ENCODE peak calls at places on chromosomes 2 and 18, in nine cellular contexts. One of them, this sample, is unnamed.
A peak's percentile ranks its signal among the peaks of the same experiment; 100 is the strongest.

GRCh38 chr2:61750624-61751023 is 103.2 kb downstream of the FAM161A start:
- DNase-seq in AG04449: peak; percentile 36
- DNase-seq in NCI-H2171 treated with DMSO at 0.1 percent for 48 hours: no peak
- DNase-seq in putamen: no peak
- DNase-seq in psoas muscle: no peak
- DNase-seq in SJSA1: no peak
- DNase-seq in NCI-H1092 treated with DMSO at 0.1 percent for 48 hours: no peak
- DNase-seq in nucleus accumbens: no peak
- DNase-seq in T-helper 1 cell: no peak
- DNase-seq in this sample: no peak

GRCh38 chr2:54601339-54601738 is 122.1 kb upstream of the EML6 start:
- DNase-seq in NCI-H1092 treated with DMSO at 0.1 percent for 48 hours: no peak
- DNase-seq in nucleus accumbens: no peak
- DNase-seq in putamen: no peak
- DNase-seq in NCI-H2171 treated with DMSO at 0.1 percent for 48 hours: no peak
- DNase-seq in psoas muscle: no peak
- DNase-seq in SJSA1: no peak
- DNase-seq in AG04449: no peak
- DNase-seq in T-helper 1 cell: no peak
- DNase-seq in this sample: no peak

GRCh38 chr18:23689031-23689615 is at the start of gene LAMA3:
- DNase-seq in nucleus accumbens: no peak
- DNase-seq in AG04449: no peak
- DNase-seq in T-helper 1 cell: peak; percentile 12
- DNase-seq in NCI-H2171 treated with DMSO at 0.1 percent for 48 hours: peak; percentile 65
- DNase-seq in putamen: no peak
- DNase-seq in SJSA1: peak; percentile 22
- DNase-seq in NCI-H1092 treated with DMSO at 0.1 percent for 48 hours: peak; percentile 47
- DNase-seq in psoas muscle: peak; percentile 56
- DNase-seq in this sample: peak; percentile 72

GRCh38 chr2:216553093-216553478 is 54.4 kb downstream of the RPL37A start:
- DNase-seq in psoas muscle: no peak
- DNase-seq in NCI-H2171 treated with DMSO at 0.1 percent for 48 hours: no peak
- DNase-seq in nucleus accumbens: no peak
- DNase-seq in putamen: no peak
- DNase-seq in SJSA1: no peak
- DNase-seq in AG04449: no peak
- DNase-seq in NCI-H1092 treated with DMSO at 0.1 percent for 48 hours: no peak
- DNase-seq in T-helper 1 cell: no peak
- DNase-seq in this sample: no peak

GRCh38 chr2:238265605-238266004 is 22.8 kb downstream of the PER2 start:
- DNase-seq in SJSA1: no peak
- DNase-seq in NCI-H2171 treated with DMSO at 0.1 percent for 48 hours: no peak
- DNase-seq in nucleus accumbens: no peak
- DNase-seq in putamen: no peak
- DNase-seq in AG04449: no peak
- DNase-seq in NCI-H1092 treated with DMSO at 0.1 percent for 48 hours: no peak
- DNase-seq in psoas muscle: no peak
- DNase-seq in T-helper 1 cell: no peak
- DNase-seq in this sample: no peak

GRCh38 chr2:58146707-58147106 is 94.4 kb downstream of the FANCL start:
- DNase-seq in SJSA1: no peak
- DNase-seq in nucleus accumbens: no peak
- DNase-seq in T-helper 1 cell: no peak
- DNase-seq in NCI-H1092 treated with DMSO at 0.1 percent for 48 hours: no peak
- DNase-seq in psoas muscle: no peak
- DNase-seq in NCI-H2171 treated with DMSO at 0.1 percent for 48 hours: no peak
- DNase-seq in putamen: peak; percentile 61
- DNase-seq in AG04449: no peak
- DNase-seq in this sample: peak; percentile 68

GRCh38 chr2:95076705-95077520 is 44.7 kb downstream of the MRPS5 start:
- DNase-seq in NCI-H2171 treated with DMSO at 0.1 percent for 48 hours: peak; percentile 84
- DNase-seq in T-helper 1 cell: peak; percentile 80
- DNase-seq in putamen: no peak
- DNase-seq in psoas muscle: peak; percentile 80
- DNase-seq in SJSA1: peak; percentile 21
- DNase-seq in AG04449: no peak
- DNase-seq in nucleus accumbens: peak; percentile 50
- DNase-seq in NCI-H1092 treated with DMSO at 0.1 percent for 48 hours: peak; percentile 31
- DNase-seq in this sample: peak; percentile 52

GRCh38 chr2:72255540-72255939 is 107.9 kb upstream of the CYP26B1 start:
- DNase-seq in psoas muscle: no peak
- DNase-seq in putamen: no peak
- DNase-seq in AG04449: no peak
- DNase-seq in SJSA1: no peak
- DNase-seq in nucleus accumbens: no peak
- DNase-seq in T-helper 1 cell: no peak
- DNase-seq in NCI-H2171 treated with DMSO at 0.1 percent for 48 hours: no peak
- DNase-seq in NCI-H1092 treated with DMSO at 0.1 percent for 48 hours: no peak
- DNase-seq in this sample: no peak

GRCh38 chr2:236208281-236208900 is 40.2 kb upstream of the GBX2 start:
- DNase-seq in AG04449: no peak
- DNase-seq in T-helper 1 cell: no peak
- DNase-seq in NCI-H1092 treated with DMSO at 0.1 percent for 48 hours: no peak
- DNase-seq in psoas muscle: no peak
- DNase-seq in putamen: peak; percentile 63
- DNase-seq in nucleus accumbens: no peak
- DNase-seq in NCI-H2171 treated with DMSO at 0.1 percent for 48 hours: no peak
- DNase-seq in SJSA1: no peak
- DNase-seq in this sample: no peak

GRCh38 chr2:42810971-42811865 is 18.8 kb upstream of the HAAO start:
- DNase-seq in AG04449: no peak
- DNase-seq in NCI-H2171 treated with DMSO at 0.1 percent for 48 hours: peak; percentile 85
- DNase-seq in putamen: peak; percentile 68
- DNase-seq in SJSA1: no peak
- DNase-seq in psoas muscle: peak; percentile 78
- DNase-seq in nucleus accumbens: peak; percentile 44
- DNase-seq in T-helper 1 cell: peak; percentile 34
- DNase-seq in NCI-H1092 treated with DMSO at 0.1 percent for 48 hours: peak; percentile 71
- DNase-seq in this sample: peak; percentile 81

GRCh38 chr2:204078003-204078698 is 141.6 kb downstream of the ICOS start:
- DNase-seq in NCI-H2171 treated with DMSO at 0.1 percent for 48 hours: no peak
- DNase-seq in psoas muscle: no peak
- DNase-seq in putamen: no peak
- DNase-seq in nucleus accumbens: no peak
- DNase-seq in AG04449: no peak
- DNase-seq in SJSA1: no peak
- DNase-seq in T-helper 1 cell: no peak
- DNase-seq in NCI-H1092 treated with DMSO at 0.1 percent for 48 hours: no peak
- DNase-seq in this sample: no peak

GRCh38 chr2:64488050-64488974 is 34.4 kb downstream of the LGALSL start:
- DNase-seq in NCI-H1092 treated with DMSO at 0.1 percent for 48 hours: peak; percentile 42
- DNase-seq in T-helper 1 cell: peak; percentile 58
- DNase-seq in SJSA1: peak; percentile 50
- DNase-seq in NCI-H2171 treated with DMSO at 0.1 percent for 48 hours: peak; percentile 32
- DNase-seq in nucleus accumbens: no peak
- DNase-seq in psoas muscle: peak; percentile 79
- DNase-seq in putamen: peak; percentile 27
- DNase-seq in AG04449: no peak
- DNase-seq in this sample: no peak

GRCh38 chr2:73268831-73269685 is 15.2 kb downstream of the FBXO41 start:
- DNase-seq in NCI-H1092 treated with DMSO at 0.1 percent for 48 hours: peak; percentile 78
- DNase-seq in NCI-H2171 treated with DMSO at 0.1 percent for 48 hours: peak; percentile 88
- DNase-seq in AG04449: no peak
- DNase-seq in SJSA1: no peak
- DNase-seq in putamen: no peak
- DNase-seq in psoas muscle: peak; percentile 50
- DNase-seq in nucleus accumbens: no peak
- DNase-seq in T-helper 1 cell: peak; percentile 77
- DNase-seq in this sample: peak; percentile 75

GRCh38 chr18:61901334-61901986 is 8.7 kb upstream of the RNF152 start:
- DNase-seq in AG04449: no peak
- DNase-seq in nucleus accumbens: no peak
- DNase-seq in SJSA1: peak; percentile 58
- DNase-seq in NCI-H1092 treated with DMSO at 0.1 percent for 48 hours: peak; percentile 70
- DNase-seq in putamen: no peak
- DNase-seq in NCI-H2171 treated with DMSO at 0.1 percent for 48 hours: peak; percentile 32
- DNase-seq in psoas muscle: no peak
- DNase-seq in T-helper 1 cell: no peak
- DNase-seq in this sample: peak; percentile 64

GRCh38 chr18:8381801-8382459 is 227.3 kb upstream of the RAB12 start:
- DNase-seq in nucleus accumbens: no peak
- DNase-seq in SJSA1: no peak
- DNase-seq in NCI-H2171 treated with DMSO at 0.1 percent for 48 hours: no peak
- DNase-seq in AG04449: no peak
- DNase-seq in putamen: peak; percentile 61
- DNase-seq in NCI-H1092 treated with DMSO at 0.1 percent for 48 hours: no peak
- DNase-seq in psoas muscle: no peak
- DNase-seq in T-helper 1 cell: no peak
- DNase-seq in this sample: no peak

GRCh38 chr2:88199912-88200682 is 30.0 kb downstream of the THNSL2 start:
- DNase-seq in SJSA1: no peak
- DNase-seq in psoas muscle: no peak
- DNase-seq in nucleus accumbens: no peak
- DNase-seq in putamen: no peak
- DNase-seq in T-helper 1 cell: no peak
- DNase-seq in AG04449: no peak
- DNase-seq in NCI-H2171 treated with DMSO at 0.1 percent for 48 hours: peak; percentile 27
- DNase-seq in NCI-H1092 treated with DMSO at 0.1 percent for 48 hours: no peak
- DNase-seq in this sample: no peak

GRCh38 chr2:151872468-151872867 is 44.2 kb upstream of the ARL5A start:
- DNase-seq in NCI-H1092 treated with DMSO at 0.1 percent for 48 hours: no peak
- DNase-seq in nucleus accumbens: no peak
- DNase-seq in T-helper 1 cell: no peak
- DNase-seq in putamen: no peak
- DNase-seq in psoas muscle: no peak
- DNase-seq in AG04449: no peak
- DNase-seq in NCI-H2171 treated with DMSO at 0.1 percent for 48 hours: no peak
- DNase-seq in SJSA1: no peak
- DNase-seq in this sample: no peak

GRCh38 chr18:48080546-48080945 is 150.1 kb upstream of the SMAD2 start:
- DNase-seq in T-helper 1 cell: no peak
- DNase-seq in AG04449: no peak
- DNase-seq in putamen: no peak
- DNase-seq in SJSA1: no peak
- DNase-seq in nucleus accumbens: no peak
- DNase-seq in NCI-H1092 treated with DMSO at 0.1 percent for 48 hours: no peak
- DNase-seq in psoas muscle: no peak
- DNase-seq in NCI-H2171 treated with DMSO at 0.1 percent for 48 hours: no peak
- DNase-seq in this sample: no peak

GRCh38 chr2:149559341-149560068 is 28.1 kb downstream of the MMADHC start:
- DNase-seq in SJSA1: no peak
- DNase-seq in psoas muscle: no peak
- DNase-seq in nucleus accumbens: no peak
- DNase-seq in NCI-H1092 treated with DMSO at 0.1 percent for 48 hours: no peak
- DNase-seq in putamen: no peak
- DNase-seq in AG04449: no peak
- DNase-seq in NCI-H2171 treated with DMSO at 0.1 percent for 48 hours: no peak
- DNase-seq in T-helper 1 cell: no peak
- DNase-seq in this sample: no peak

GRCh38 chr2:112640800-112641675 is 4.7 kb upstream of the SLC20A1 start:
- DNase-seq in nucleus accumbens: no peak
- DNase-seq in putamen: no peak
- DNase-seq in NCI-H2171 treated with DMSO at 0.1 percent for 48 hours: no peak
- DNase-seq in AG04449: no peak
- DNase-seq in T-helper 1 cell: no peak
- DNase-seq in NCI-H1092 treated with DMSO at 0.1 percent for 48 hours: no peak
- DNase-seq in SJSA1: peak; percentile 71
- DNase-seq in psoas muscle: no peak
- DNase-seq in this sample: no peak

GRCh38 chr2:150469706-150470105 is 17.8 kb downstream of the RND3 start:
- DNase-seq in T-helper 1 cell: no peak
- DNase-seq in putamen: no peak
- DNase-seq in SJSA1: no peak
- DNase-seq in nucleus accumbens: no peak
- DNase-seq in NCI-H2171 treated with DMSO at 0.1 percent for 48 hours: no peak
- DNase-seq in AG04449: no peak
- DNase-seq in NCI-H1092 treated with DMSO at 0.1 percent for 48 hours: no peak
- DNase-seq in psoas muscle: no peak
- DNase-seq in this sample: no peak

GRCh38 chr2:58852243-58852642 is 611.1 kb upstream of the FANCL start:
- DNase-seq in T-helper 1 cell: no peak
- DNase-seq in psoas muscle: no peak
- DNase-seq in NCI-H2171 treated with DMSO at 0.1 percent for 48 hours: no peak
- DNase-seq in SJSA1: no peak
- DNase-seq in nucleus accumbens: no peak
- DNase-seq in putamen: peak; percentile 7
- DNase-seq in AG04449: no peak
- DNase-seq in NCI-H1092 treated with DMSO at 0.1 percent for 48 hours: no peak
- DNase-seq in this sample: no peak

GRCh38 chr18:43393174-43393573 is 115.9 kb upstream of the SYT4 start:
- DNase-seq in T-helper 1 cell: no peak
- DNase-seq in nucleus accumbens: no peak
- DNase-seq in SJSA1: no peak
- DNase-seq in NCI-H1092 treated with DMSO at 0.1 percent for 48 hours: no peak
- DNase-seq in AG04449: no peak
- DNase-seq in NCI-H2171 treated with DMSO at 0.1 percent for 48 hours: peak; percentile 23
- DNase-seq in putamen: no peak
- DNase-seq in psoas muscle: no peak
- DNase-seq in this sample: no peak

GRCh38 chr2:8481463-8482009 is 200.3 kb upstream of the ID2 start:
- DNase-seq in putamen: no peak
- DNase-seq in nucleus accumbens: no peak
- DNase-seq in NCI-H1092 treated with DMSO at 0.1 percent for 48 hours: no peak
- DNase-seq in SJSA1: no peak
- DNase-seq in T-helper 1 cell: no peak
- DNase-seq in AG04449: no peak
- DNase-seq in NCI-H2171 treated with DMSO at 0.1 percent for 48 hours: no peak
- DNase-seq in psoas muscle: no peak
- DNase-seq in this sample: no peak

GRCh38 chr2:31192396-31193065 is 24.8 kb downstream of the CAPN14 start:
- DNase-seq in nucleus accumbens: no peak
- DNase-seq in NCI-H1092 treated with DMSO at 0.1 percent for 48 hours: no peak
- DNase-seq in putamen: no peak
- DNase-seq in NCI-H2171 treated with DMSO at 0.1 percent for 48 hours: no peak
- DNase-seq in SJSA1: no peak
- DNase-seq in AG04449: no peak
- DNase-seq in T-helper 1 cell: no peak
- DNase-seq in psoas muscle: no peak
- DNase-seq in this sample: no peak

GRCh38 chr2:289362-290089 is 1.6 kb upstream of the ALKAL2 start:
- DNase-seq in nucleus accumbens: no peak
- DNase-seq in T-helper 1 cell: no peak
- DNase-seq in NCI-H2171 treated with DMSO at 0.1 percent for 48 hours: no peak
- DNase-seq in AG04449: no peak
- DNase-seq in NCI-H1092 treated with DMSO at 0.1 percent for 48 hours: no peak
- DNase-seq in putamen: no peak
- DNase-seq in psoas muscle: no peak
- DNase-seq in SJSA1: no peak
- DNase-seq in this sample: no peak

GRCh38 chr2:128562471-128563347 is 244.0 kb upstream of the HS6ST1 start:
- DNase-seq in NCI-H1092 treated with DMSO at 0.1 percent for 48 hours: no peak
- DNase-seq in SJSA1: no peak
- DNase-seq in psoas muscle: no peak
- DNase-seq in putamen: no peak
- DNase-seq in AG04449: peak; percentile 14
- DNase-seq in nucleus accumbens: no peak
- DNase-seq in T-helper 1 cell: no peak
- DNase-seq in NCI-H2171 treated with DMSO at 0.1 percent for 48 hours: no peak
- DNase-seq in this sample: no peak

GRCh38 chr2:85468704-85469349 is 50.3 kb downstream of the SH2D6 start:
- DNase-seq in NCI-H1092 treated with DMSO at 0.1 percent for 48 hours: peak; percentile 3
- DNase-seq in nucleus accumbens: no peak
- DNase-seq in T-helper 1 cell: no peak
- DNase-seq in putamen: no peak
- DNase-seq in SJSA1: no peak
- DNase-seq in AG04449: no peak
- DNase-seq in NCI-H2171 treated with DMSO at 0.1 percent for 48 hours: no peak
- DNase-seq in psoas muscle: no peak
- DNase-seq in this sample: no peak

GRCh38 chr2:55519908-55520885 is 679 bp downstream of the CFAP36 start:
- DNase-seq in T-helper 1 cell: peak; percentile 27
- DNase-seq in putamen: peak; percentile 53
- DNase-seq in AG04449: no peak
- DNase-seq in NCI-H2171 treated with DMSO at 0.1 percent for 48 hours: peak; percentile 47
- DNase-seq in SJSA1: no peak
- DNase-seq in nucleus accumbens: peak; percentile 14
- DNase-seq in psoas muscle: no peak
- DNase-seq in NCI-H1092 treated with DMSO at 0.1 percent for 48 hours: peak; percentile 34
- DNase-seq in this sample: peak; percentile 11